ENCODE peak calls at places on chromosomes 11 and 22, in seven cellular contexts. E is epithelial cell of esophagus, G is uterus, D is activated B cell treated with CpG ODN at 0.5 μM for 24 hours, A is ascending aorta, R is K562, L is mesothelial cell of epicardium. C is an unnamed sample.

GRCh38 chr11:114738954-114739353 is 60.6 kb downstream of the NXPE2 start:
- DNase-seq in E (peak), G (no peak), D (no peak), A (no peak), R (peak), L (no peak), C (no peak)

GRCh38 chr11:1827095-1827797 is 7.5 kb upstream of the SYT8 start:
- DNase-seq in E (peak), G (no peak), D (no peak), A (peak), R (no peak), L (peak), C (no peak)

GRCh38 chr11:11843233-11843632 is 1.5 kb downstream of the USP47 start:
- DNase-seq in E (peak), G (no peak), D (no peak), A (no peak), R (no peak), L (no peak), C (no peak)

GRCh38 chr11:47941907-47942558 is 38.3 kb upstream of the PTPRJ start:
- DNase-seq in E (no peak), G (no peak), D (no peak), A (no peak), R (no peak), L (no peak), C (peak)

GRCh38 chr22:20027966-20028854 is 7.3 kb downstream of the TANGO2 start:
- DNase-seq in E (peak), G (no peak), D (no peak), A (no peak), R (no peak), L (no peak), C (no peak)

GRCh38 chr11:7672276-7672959 is 882 bp downstream of the CYB5R2 start:
- DNase-seq in E (no peak), G (no peak), D (no peak), A (no peak), R (no peak), L (no peak), C (no peak)

GRCh38 chr22:20803696-20804324 is 29.9 kb downstream of the SERPIND1 start:
- DNase-seq in E (peak), G (no peak), D (no peak), A (no peak), R (peak), L (peak), C (no peak)

GRCh38 chr11:60905551-60906113 is 753 bp downstream of the PRPF19 start:
- DNase-seq in E (peak), G (no peak), D (no peak), A (no peak), R (no peak), L (no peak), C (no peak)

GRCh38 chr11:47923667-47924066 is 56.7 kb upstream of the PTPRJ start:
- DNase-seq in E (no peak), G (no peak), D (no peak), A (no peak), R (no peak), L (no peak), C (no peak)

GRCh38 chr11:72333657-72334056 is 89.7 kb upstream of the PHOX2A start:
- DNase-seq in E (no peak), G (no peak), D (no peak), A (no peak), R (peak), L (no peak), C (no peak)

GRCh38 chr22:22038178-22038880 is 55.7 kb upstream of the TOP3B start:
- DNase-seq in E (no peak), G (no peak), D (no peak), A (no peak), R (no peak), L (no peak), C (no peak)

GRCh38 chr11:84292955-84293354 is 1006.8 kb upstream of the CCDC90B start:
- DNase-seq in E (no peak), G (no peak), D (no peak), A (no peak), R (no peak), L (no peak), C (no peak)

GRCh38 chr22:35861451-35861850 is 143.8 kb downstream of the APOL5 start:
- DNase-seq in E (no peak), G (no peak), D (no peak), A (no peak), R (no peak), L (no peak), C (no peak)

GRCh38 chr11:17581036-17581731 is 34.1 kb downstream of the OTOG start:
- DNase-seq in E (no peak), G (no peak), D (no peak), A (no peak), R (no peak), L (peak), C (peak)

GRCh38 chr11:24748261-24748660 is 251.4 kb downstream of the LUZP2 start:
- DNase-seq in E (no peak), G (no peak), D (no peak), A (no peak), R (no peak), L (no peak), C (no peak)

GRCh38 chr11:86442420-86442819 is 67.7 kb downstream of the CCDC81 start:
- DNase-seq in E (no peak), G (no peak), D (no peak), A (no peak), R (no peak), L (no peak), C (no peak)

GRCh38 chr11:70098936-70099335 is 20.8 kb downstream of the ANO1 start:
- DNase-seq in E (no peak), G (no peak), D (no peak), A (no peak), R (no peak), L (no peak), C (no peak)

DNA sequence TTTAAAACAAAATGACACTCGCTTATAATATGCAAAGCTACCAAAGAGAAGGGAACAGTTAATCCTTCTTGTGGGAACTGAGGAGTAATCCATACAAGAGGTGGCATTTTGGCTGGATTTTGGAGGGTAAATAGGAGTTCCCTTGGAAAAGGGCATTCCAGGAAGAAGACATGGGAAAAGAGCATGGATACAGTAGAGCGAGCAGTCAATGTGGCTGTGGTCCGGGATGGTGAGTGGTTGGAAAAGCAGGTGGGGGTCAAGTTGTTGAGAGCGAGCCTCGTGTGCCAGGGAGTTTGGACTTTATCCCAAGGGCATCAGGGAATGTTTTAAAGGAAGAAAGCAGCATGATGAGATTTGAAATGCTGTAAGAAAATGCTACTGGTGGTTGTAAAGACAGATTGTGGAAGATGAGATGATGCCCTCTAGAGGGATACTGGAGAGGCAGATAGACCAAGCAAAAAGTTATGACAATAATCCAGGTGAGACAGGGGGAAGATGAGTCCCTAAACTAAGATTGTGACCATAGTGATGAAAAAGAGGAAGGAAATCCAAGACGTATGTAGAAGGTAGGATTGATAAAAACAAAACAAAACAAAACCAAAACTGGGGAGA is 3.8 kb upstream of the MMP7 start:
- DNase-seq in E (peak), G (no peak), D (no peak), A (no peak), R (no peak), L (no peak), C (no peak)
- TF ChIP-seq CTCF in E (peak), G (no peak), D (no peak), A (no peak), R (peak), L (no peak), C (no peak)

GRCh38 chr11:77179048-77179447 is 51.0 kb downstream of the MYO7A start:
- DNase-seq in E (no peak), G (no peak), D (no peak), A (no peak), R (no peak), L (no peak), C (no peak)

GRCh38 chr11:77181799-77182541 is 53.9 kb downstream of the MYO7A start:
- DNase-seq in E (no peak), G (no peak), D (no peak), A (no peak), R (no peak), L (no peak), C (no peak)

GRCh38 chr11:77179681-77180080 is 51.6 kb downstream of the MYO7A start:
- DNase-seq in E (no peak), G (no peak), D (no peak), A (no peak), R (no peak), L (no peak), C (no peak)

GRCh38 chr11:77181226-77181625 is 53.2 kb downstream of the MYO7A start:
- DNase-seq in E (no peak), G (no peak), D (no peak), A (no peak), R (no peak), L (no peak), C (no peak)

GRCh38 chr11:77180346-77180745 is 52.3 kb downstream of the MYO7A start:
- DNase-seq in E (no peak), G (no peak), D (no peak), A (no peak), R (no peak), L (no peak), C (no peak)
- TF ChIP-seq CTCF in E (no peak), G (no peak), D (no peak), A (no peak), R (no peak), L (no peak), C (no peak)

DNA sequence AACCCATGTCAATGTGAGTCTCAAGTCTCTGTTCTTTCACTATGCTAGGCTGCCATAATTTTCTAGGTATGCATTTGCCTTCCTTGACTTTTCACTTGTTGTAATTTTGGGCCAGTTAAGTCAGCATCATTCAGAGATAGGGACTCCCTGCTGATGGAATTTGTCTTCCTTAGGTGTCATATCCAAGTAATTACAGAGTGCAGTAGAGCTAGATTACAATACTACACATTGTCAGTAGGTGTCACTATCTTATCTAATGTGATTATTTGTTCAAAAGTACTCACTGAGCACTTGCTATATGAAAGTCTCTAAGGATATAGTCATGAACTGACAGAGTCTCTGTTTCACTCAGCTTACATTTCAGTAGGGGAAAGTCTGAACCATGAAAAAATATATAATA is 25.0 kb upstream of the SYN3 start:
- DNase-seq in E (no peak), G (no peak), D (no peak), A (no peak), R (no peak), L (no peak), C (no peak)
- TF ChIP-seq CTCF in E (no peak), G (no peak), D (no peak), A (no peak), R (no peak), L (no peak), C (no peak)

GRCh38 chr11:133570376-133570775 is 38.1 kb upstream of the OPCML start:
- DNase-seq in E (peak), G (no peak), D (no peak), A (no peak), R (no peak), L (no peak), C (no peak)
- TF ChIP-seq CTCF in E (no peak), G (no peak), D (no peak), A (no peak), R (no peak), L (no peak), C (no peak)

DNA sequence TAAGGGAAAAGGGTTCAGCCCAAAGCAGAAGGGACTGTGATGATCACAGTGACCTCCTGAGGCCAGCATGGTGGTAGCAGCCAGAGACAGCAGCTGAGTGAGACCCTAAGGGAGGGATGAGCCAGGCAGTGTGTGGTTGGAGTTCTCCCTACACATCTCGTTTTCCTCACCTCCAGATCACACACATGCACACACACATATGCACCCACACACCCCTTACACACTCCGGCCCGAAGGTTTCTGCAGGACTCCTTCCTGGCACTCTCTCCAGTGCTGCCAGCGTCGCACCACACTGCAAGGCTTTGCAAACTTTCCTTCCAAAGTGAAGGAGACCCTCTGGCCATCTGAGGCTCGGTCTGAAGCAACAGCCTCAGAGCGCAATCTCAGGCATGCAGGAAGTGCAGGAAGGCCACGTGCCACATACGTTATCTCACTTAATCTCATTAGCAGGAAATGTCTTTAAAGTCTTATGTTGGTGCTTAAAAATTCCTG is 26.9 kb upstream of the TP53I11 start:
- DNase-seq in E (peak), G (no peak), D (no peak), A (no peak), R (no peak), L (no peak), C (no peak)
- TF ChIP-seq CTCF in E (no peak), G (no peak), D (no peak), A (no peak), R (no peak), L (no peak), C (peak)

GRCh38 chr22:50266994-50267393 is 3.2 kb downstream of the MAPK11 start:
- DNase-seq in E (no peak), G (no peak), D (no peak), A (no peak), R (no peak), L (no peak), C (no peak)

GRCh38 chr22:50269573-50270301 is 443 bp downstream of the MAPK11 start:
- DNase-seq in E (peak), G (peak), D (peak), A (no peak), R (peak), L (no peak), C (no peak)

GRCh38 chr22:50270302-50271010 is at the start of gene MAPK11:
- DNase-seq in E (peak), G (peak), D (peak), A (no peak), R (peak), L (peak), C (peak)

GRCh38 chr22:50268655-50269113 is 1.5 kb downstream of the MAPK11 start:
- DNase-seq in E (peak), G (no peak), D (no peak), A (no peak), R (no peak), L (no peak), C (no peak)

GRCh38 chr22:50267591-50268390 is 2.4 kb downstream of the MAPK11 start:
- DNase-seq in E (peak), G (peak), D (no peak), A (no peak), R (peak), L (peak), C (no peak)
- TF ChIP-seq CTCF in E (no peak), G (peak), D (no peak), A (no peak), R (peak), L (no peak), C (peak)

GRCh38 chr22:40681451-40681850 is 2.2 kb downstream of the MCHR1 start:
- DNase-seq in E (no peak), G (no peak), D (no peak), A (no peak), R (no peak), L (no peak), C (no peak)
- TF ChIP-seq CTCF in E (no peak), G (no peak), D (no peak), A (no peak), R (no peak), L (no peak), C (no peak)

DNA sequence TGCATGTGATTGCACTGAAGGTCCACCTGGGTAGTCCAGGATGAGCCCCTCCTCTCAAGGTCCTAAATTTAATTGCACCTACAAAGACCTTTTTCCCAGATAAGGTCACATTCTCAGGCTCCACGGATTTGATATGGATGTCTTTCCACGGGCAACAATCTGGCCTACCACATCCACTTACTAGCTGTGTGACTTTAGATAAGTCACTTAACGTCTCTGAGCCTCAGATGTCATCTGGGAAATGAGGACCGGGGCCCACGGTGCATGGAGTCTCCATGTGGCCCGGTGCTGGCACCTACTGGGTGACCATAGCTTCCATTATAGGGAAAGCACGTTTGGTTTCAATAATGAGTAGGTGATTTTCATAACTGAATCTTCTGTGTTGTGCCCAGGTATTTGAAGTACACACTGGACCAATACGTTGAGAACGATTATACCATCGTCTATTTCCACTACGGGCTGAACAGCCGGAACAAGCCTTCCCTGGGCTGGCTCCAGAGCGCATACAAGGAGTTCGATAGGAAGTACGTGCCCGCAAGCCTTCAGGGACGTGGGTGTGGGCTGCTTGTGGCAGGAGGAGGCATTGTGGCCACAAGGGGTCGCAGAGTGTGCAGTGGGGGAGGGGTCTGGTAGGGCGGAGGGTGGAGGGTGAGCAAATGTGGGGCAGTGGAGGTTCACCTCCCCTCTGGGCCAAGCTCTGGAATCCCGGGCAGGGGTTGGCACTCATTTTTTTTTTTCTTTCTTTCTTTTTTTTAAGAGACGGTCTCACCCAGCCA is 55.7 kb downstream of the ARHGAP8 start:
- DNase-seq in E (no peak), G (no peak), D (no peak), A (no peak), R (peak), L (no peak), C (peak)
- TF ChIP-seq CTCF in E (peak), G (no peak), D (no peak), A (no peak), R (peak), L (no peak), C (no peak)

GRCh38 chr11:118870396-118871343 is 13.0 kb upstream of the CXCR5 start:
- DNase-seq in E (no peak), G (peak), D (peak), A (no peak), R (no peak), L (no peak), C (no peak)
- TF ChIP-seq CTCF in E (no peak), G (no peak), D (no peak), A (no peak), R (peak), L (no peak), C (no peak)

C was measured in CD14-positive monocyte.